ENCODE peak calls at places on chromosomes 11 and 22, in six cellular contexts. N is HCT116, X is H9, M is neuronal stem cell, P is fibroblast of lung, D is OCI-LY7. H is an unnamed sample.

GRCh38 chr11:35649984-35650383 is 12.6 kb upstream of the TRIM44 start:
- DNase-seq in X (no peak), D (no peak), M (no peak), P (peak; percentile 39), N (no peak), H (no peak)

GRCh38 chr11:1152316-1153104 is 5.2 kb upstream of the MUC5AC start:
- DNase-seq in D (no peak), N (no peak), M (no peak), P (peak; percentile 21), X (peak; percentile 28), H (no peak)

GRCh38 chr11:35717043-35717442 is 54.5 kb downstream of the TRIM44 start:
- DNase-seq in X (peak; percentile 29), M (no peak), P (no peak), D (no peak), N (no peak), H (no peak)

GRCh38 chr11:26188559-26188958 is 143.4 kb upstream of the ANO3 start:
- DNase-seq in X (no peak), N (no peak), D (no peak), P (peak; percentile 77), M (no peak), H (no peak)

GRCh38 chr11:86688398-86689179 is 16.2 kb upstream of the ME3 start:
- DNase-seq in D (no peak), M (no peak), X (no peak), N (no peak), P (peak; percentile 72), H (peak; percentile 84)

GRCh38 chr22:41690476-41690875 is 1.8 kb upstream of the SNU13 start:
- DNase-seq in X (no peak), N (no peak), M (no peak), P (no peak), D (no peak), H (no peak)

GRCh38 chr22:49555526-49555925 is 272.1 kb downstream of the BRD1 start:
- DNase-seq in M (no peak), N (no peak), X (no peak), P (no peak), D (no peak), H (no peak)

GRCh38 chr11:94545641-94546470 is 2.1 kb downstream of the FUT4 start:
- DNase-seq in M (no peak), D (no peak), N (no peak), P (no peak), X (no peak), H (no peak)

GRCh38 chr22:49906799-49907290 is 11.4 kb downstream of the ALG12 start:
- DNase-seq in N (no peak), M (no peak), P (no peak), D (no peak), X (no peak), H (no peak)

GRCh38 chr22:47166446-47167016 is 404.1 kb downstream of the TBC1D22A start:
- DNase-seq in P (no peak), X (peak; percentile 10), D (no peak), M (no peak), N (no peak), H (no peak)

GRCh38 chr11:128195057-128195751 is 392.2 kb downstream of the ETS1 start:
- DNase-seq in N (no peak), D (no peak), M (no peak), X (no peak), P (peak; percentile 47), H (no peak)

GRCh38 chr11:85596886-85597285 is 30.3 kb downstream of the DLG2 start:
- DNase-seq in N (no peak), X (no peak), D (no peak), M (no peak), P (no peak), H (no peak)

GRCh38 chr22:40392618-40393017 is 22.2 kb downstream of the SGSM3 start:
- DNase-seq in P (no peak), M (no peak), D (no peak), X (no peak), N (no peak), H (no peak)

GRCh38 chr22:49976439-49977175 is 16.0 kb downstream of the PIM3 start:
- DNase-seq in P (no peak), N (no peak), D (peak; percentile 44), M (no peak), X (no peak), H (peak; percentile 72)

GRCh38 chr11:116093481-116093880 is 589.3 kb upstream of the CADM1 start:
- DNase-seq in M (no peak), P (no peak), N (no peak), D (no peak), X (no peak), H (no peak)

GRCh38 chr11:66335531-66336233 is 552 bp downstream of the RIN1 start:
- DNase-seq in X (peak; percentile 78), M (no peak), P (peak; percentile 62), D (no peak), N (no peak), H (no peak)

GRCh38 chr11:116243975-116244374 is 528.8 kb downstream of the BUD13 start:
- DNase-seq in D (no peak), X (no peak), P (no peak), N (no peak), M (no peak), H (no peak)

GRCh38 chr22:38397189-38398097 is 57.6 kb downstream of the KCNJ4 start:
- DNase-seq in N (no peak), D (peak; percentile 65), X (peak; percentile 90), P (peak; percentile 42), M (peak; percentile 51), H (peak; percentile 57)

GRCh38 chr11:68641880-68642279 is 42.5 kb upstream of the GAL start:
- DNase-seq in N (no peak), X (no peak), D (no peak), M (no peak), P (no peak), H (peak; percentile 17)

GRCh38 chr11:96162816-96163499 is 180.0 kb downstream of the MAML2 start:
- DNase-seq in D (no peak), N (no peak), X (no peak), M (no peak), P (peak; percentile 96), H (no peak)

GRCh38 chr11:128196235-128196634 is 391.1 kb downstream of the ETS1 start:
- DNase-seq in D (no peak), X (no peak), N (no peak), M (no peak), P (peak; percentile 35), H (no peak)

GRCh38 chr11:130206141-130206540 is 46.6 kb downstream of the ST14 start:
- DNase-seq in X (peak; percentile 22), P (no peak), M (no peak), D (no peak), N (no peak), H (no peak)

GRCh38 chr11:102110761-102111010 is 439 bp downstream of the YAP1 start:
- DNase-seq in D (no peak), M (peak; percentile 57), N (no peak), P (no peak), X (no peak), H (no peak)

GRCh38 chr11:74418509-74418895 is 20.3 kb upstream of the PGM2L1 start:
- DNase-seq in D (no peak), M (no peak), P (peak; percentile 68), X (no peak), N (no peak), H (no peak)

GRCh38 chr11:59195596-59195995 is 17.1 kb downstream of the MPEG1 start:
- DNase-seq in D (no peak), M (no peak), N (no peak), P (no peak), X (no peak), H (no peak)

GRCh38 chr11:1139441-1140066 is 18.2 kb upstream of the MUC5AC start:
- DNase-seq in X (no peak), D (no peak), P (peak; percentile 85), N (no peak), M (no peak), H (no peak)

GRCh38 chr11:36744375-36745168 is 146.5 kb upstream of the RAG2 start:
- DNase-seq in N (peak; percentile 46), P (peak; percentile 64), X (peak; percentile 83), M (peak; percentile 69), D (peak; percentile 47), H (peak; percentile 83)

GRCh38 chr11:65528819-65529350 is 4.0 kb downstream of the SCYL1 start:
- DNase-seq in D (no peak), M (no peak), X (no peak), P (no peak), N (no peak), H (no peak)

GRCh38 chr11:10902756-10903155 is 44.9 kb upstream of the ZBED5 start:
- DNase-seq in M (no peak), N (no peak), D (no peak), X (no peak), P (no peak), H (no peak)

GRCh38 chr11:64334764-64335741 is 5.0 kb upstream of the CCDC88B start:
- DNase-seq in P (peak; percentile 82), M (no peak), N (peak; percentile 96), D (peak; percentile 83), X (peak; percentile 76), H (peak; percentile 97)

GRCh38 chr11:58628446-58628845 is 6.0 kb downstream of the CNTF start:
- DNase-seq in D (no peak), N (no peak), P (peak; percentile 14), X (no peak), M (no peak), H (no peak)

DNA sequence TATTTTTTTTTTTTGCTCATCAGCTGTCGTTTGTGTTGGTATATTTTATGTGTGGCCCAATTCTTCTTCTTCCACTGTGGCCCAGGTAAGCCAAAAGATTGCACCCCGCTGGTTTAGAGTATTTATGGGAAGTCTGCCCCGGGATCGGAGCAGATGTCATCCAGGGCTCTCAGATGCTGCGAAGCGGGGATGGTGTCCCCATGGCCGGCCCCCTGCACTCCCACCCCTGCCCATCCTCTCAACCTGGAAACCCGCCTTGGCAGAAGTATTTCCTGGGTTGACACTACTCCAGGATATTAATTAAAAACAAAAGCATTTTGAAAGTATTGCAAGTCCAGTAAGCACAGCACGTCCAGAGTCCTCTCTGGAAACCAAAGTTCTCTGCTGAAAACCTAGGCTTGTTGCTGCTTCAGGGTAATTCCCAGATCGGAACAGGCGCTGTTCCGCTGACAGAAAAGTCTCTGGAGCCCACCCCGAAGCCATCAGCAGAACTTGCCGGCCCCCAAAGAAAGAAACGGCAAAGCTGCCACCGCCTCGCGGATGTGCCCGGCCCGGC is 833 bp downstream of the SCUBE2 start:
- DNase-seq in N (no peak), M (no peak), P (no peak), X (no peak), D (no peak), H (no peak)
- H3K4me2 ChIP-seq in N (no peak overlapping the region), M (peak overlapping the region; percentile 90), P (peak overlapping the region; percentile 64), X (peak overlapping the region; percentile 46), D (no peak overlapping the region), H (no peak overlapping the region)

GRCh38 chr22:17948101-17948500 is 76.3 kb downstream of the MICAL3 start:
- DNase-seq in N (no peak), X (no peak), D (no peak), P (no peak), M (no peak), H (no peak)
- H3K4me2 ChIP-seq in N (no peak overlapping the region), X (no peak overlapping the region), D (no peak overlapping the region), P (no peak overlapping the region), M (no peak overlapping the region), H (peak overlapping the region; percentile 71)

GRCh38 chr22:44108806-44109385 is 71.8 kb upstream of the PARVG start:
- DNase-seq in X (no peak), P (no peak), D (no peak), N (no peak), M (no peak), H (no peak)
- H3K4me2 ChIP-seq in X (no peak overlapping the region), P (no peak overlapping the region), D (no peak overlapping the region), N (no peak overlapping the region), M (no peak overlapping the region), H (no peak overlapping the region)

DNA sequence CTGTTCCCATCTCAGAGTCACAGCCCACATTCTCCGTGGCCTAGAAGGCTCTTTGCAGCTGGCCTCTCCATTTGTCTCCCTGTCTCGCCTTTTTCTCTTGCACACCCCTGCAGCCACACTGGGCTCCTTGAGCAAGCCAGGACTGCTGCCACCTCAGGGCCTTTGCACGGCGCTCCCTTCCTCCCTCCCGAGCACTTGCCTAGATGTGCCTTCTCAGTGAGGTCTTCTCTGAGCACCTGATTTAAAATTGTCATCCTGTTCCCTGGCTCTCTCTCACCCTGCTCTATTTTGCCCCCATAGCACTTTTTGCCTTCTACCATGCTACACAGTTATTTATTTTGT is 102.9 kb upstream of the THY1 start:
- DNase-seq in M (no peak), D (no peak), P (no peak), N (no peak), X (no peak), H (no peak)
- H3K4me2 ChIP-seq in M (no peak overlapping the region), D (no peak overlapping the region), P (no peak overlapping the region), N (no peak overlapping the region), X (no peak overlapping the region), H (no peak overlapping the region)

H was measured in Karpas-422.